ENCODE peak calls at places on chromosome 5, in four cellular contexts. One of them, this sample, is unnamed.

GRCh38 chr5:154406826-154407225 is 39.0 kb upstream of the SAP30L start:
- DNase-seq in H9: no peak
- DNase-seq in mesenchymal stem cell: peak
- DNase-seq in neuronal stem cell: no peak
- DNase-seq in this sample: no peak

GRCh38 chr5:61245486-61245885 is 83.2 kb upstream of the SMIM15 start:
- DNase-seq in neuronal stem cell: no peak
- DNase-seq in mesenchymal stem cell: no peak
- DNase-seq in H9: no peak
- DNase-seq in this sample: peak

GRCh38 chr5:140013536-140013935 is 29.6 kb downstream of the NRG2 start:
- DNase-seq in H9: no peak
- DNase-seq in mesenchymal stem cell: no peak
- DNase-seq in neuronal stem cell: no peak
- DNase-seq in this sample: no peak

GRCh38 chr5:134554319-134555222 is 29.1 kb downstream of the JADE2 start:
- DNase-seq in mesenchymal stem cell: peak
- DNase-seq in H9: no peak
- DNase-seq in neuronal stem cell: no peak
- DNase-seq in this sample: peak

GRCh38 chr5:151295138-151295537 is 8.4 kb downstream of the SLC36A3 start:
- DNase-seq in neuronal stem cell: no peak
- DNase-seq in mesenchymal stem cell: no peak
- DNase-seq in H9: no peak
- DNase-seq in this sample: peak

GRCh38 chr5:15074651-15075050 is 203.1 kb upstream of the ANKH start:
- DNase-seq in neuronal stem cell: no peak
- DNase-seq in H9: no peak
- DNase-seq in mesenchymal stem cell: no peak
- DNase-seq in this sample: peak

GRCh38 chr5:66810151-66810550 is 214.0 kb downstream of the MAST4 start:
- DNase-seq in neuronal stem cell: no peak
- DNase-seq in H9: no peak
- DNase-seq in mesenchymal stem cell: no peak
- DNase-seq in this sample: no peak

GRCh38 chr5:147427784-147428401 is 82.0 kb downstream of the DPYSL3 start:
- DNase-seq in mesenchymal stem cell: no peak
- DNase-seq in H9: no peak
- DNase-seq in neuronal stem cell: no peak
- DNase-seq in this sample: no peak

GRCh38 chr5:41408676-41409443 is 101.5 kb downstream of the PLCXD3 start:
- DNase-seq in neuronal stem cell: no peak
- DNase-seq in mesenchymal stem cell: peak
- DNase-seq in H9: no peak
- DNase-seq in this sample: no peak

GRCh38 chr5:120532835-120533234 is 68.7 kb downstream of the PRR16 start:
- DNase-seq in neuronal stem cell: peak
- DNase-seq in H9: peak
- DNase-seq in mesenchymal stem cell: no peak
- DNase-seq in this sample: no peak

GRCh38 chr5:162485666-162486292 is 418.2 kb downstream of the GABRG2 start:
- DNase-seq in mesenchymal stem cell: no peak
- DNase-seq in H9: peak
- DNase-seq in neuronal stem cell: no peak
- DNase-seq in this sample: no peak

GRCh38 chr5:35131723-35132122 is 84.0 kb upstream of the AGXT2 start:
- DNase-seq in neuronal stem cell: no peak
- DNase-seq in mesenchymal stem cell: no peak
- DNase-seq in H9: no peak
- DNase-seq in this sample: no peak

GRCh38 chr5:78624011-78624541 is 24.5 kb downstream of the LHFPL2 start:
- DNase-seq in mesenchymal stem cell: no peak
- DNase-seq in neuronal stem cell: no peak
- DNase-seq in H9: no peak
- DNase-seq in this sample: no peak

GRCh38 chr5:6729400-6730310 is 16.4 kb downstream of the TENT4A start:
- DNase-seq in neuronal stem cell: no peak
- DNase-seq in H9: no peak
- DNase-seq in mesenchymal stem cell: no peak
- DNase-seq in this sample: no peak

GRCh38 chr5:119913425-119913824 is 284.1 kb downstream of the FAM170A start:
- DNase-seq in H9: no peak
- DNase-seq in mesenchymal stem cell: no peak
- DNase-seq in neuronal stem cell: no peak
- DNase-seq in this sample: no peak

GRCh38 chr5:123814796-123815479 is 303.0 kb downstream of the CSNK1G3 start:
- DNase-seq in H9: no peak
- DNase-seq in neuronal stem cell: no peak
- DNase-seq in mesenchymal stem cell: peak
- DNase-seq in this sample: no peak

DNA sequence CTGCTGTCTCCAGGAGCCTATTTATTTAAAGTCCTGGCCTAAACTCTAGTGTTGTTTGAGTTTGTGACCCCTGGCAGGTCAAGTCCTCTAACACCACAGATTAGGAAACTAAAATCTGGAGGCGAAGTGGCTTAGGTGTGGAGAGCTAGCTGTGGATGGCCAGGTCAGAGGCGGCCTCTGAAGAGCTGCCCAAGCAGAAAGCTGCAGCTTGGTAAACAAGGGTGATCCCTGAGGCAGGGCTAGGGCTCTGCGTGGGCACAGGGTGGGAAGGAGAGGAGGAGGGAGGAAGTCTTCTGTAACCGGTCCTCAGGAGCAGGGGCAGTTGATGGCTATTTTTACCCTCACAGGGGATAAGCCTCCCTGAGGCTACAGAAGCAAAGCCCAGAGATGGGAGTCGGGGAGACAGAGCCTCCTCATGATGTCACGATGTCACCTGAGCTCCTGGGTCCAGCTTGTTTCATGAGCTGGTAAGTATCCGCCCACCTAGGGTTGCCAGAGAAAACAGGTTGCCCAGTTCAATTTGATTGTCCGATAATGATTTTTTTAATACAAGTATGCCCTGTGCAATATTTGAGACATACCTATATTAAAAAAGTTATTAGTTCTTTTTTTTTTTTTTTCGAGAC is 25.9 kb upstream of the BOD1 start:
- DNase-seq in neuronal stem cell: no peak
- DNase-seq in H9: peak
- DNase-seq in mesenchymal stem cell: no peak
- DNase-seq in this sample: no peak
- H2BK12ac ChIP-seq in neuronal stem cell: no peak
- H2BK12ac ChIP-seq in H9: no peak
- H2BK12ac ChIP-seq in mesenchymal stem cell: no peak
- H2BK12ac ChIP-seq in this sample: peak

GRCh38 chr5:945691-946541 is 53.2 kb downstream of the TRIP13 start:
- DNase-seq in neuronal stem cell: no peak
- DNase-seq in H9: no peak
- DNase-seq in mesenchymal stem cell: no peak
- DNase-seq in this sample: no peak

GRCh38 chr5:943201-943873 is 50.7 kb downstream of the TRIP13 start:
- DNase-seq in mesenchymal stem cell: no peak
- DNase-seq in neuronal stem cell: no peak
- DNase-seq in H9: no peak
- DNase-seq in this sample: no peak

GRCh38 chr5:944621-944927 is 51.9 kb downstream of the TRIP13 start:
- DNase-seq in neuronal stem cell: no peak
- DNase-seq in mesenchymal stem cell: no peak
- DNase-seq in H9: no peak
- DNase-seq in this sample: no peak

GRCh38 chr5:944992-945685 is 52.5 kb downstream of the TRIP13 start:
- DNase-seq in H9: no peak
- DNase-seq in mesenchymal stem cell: peak
- DNase-seq in neuronal stem cell: no peak
- DNase-seq in this sample: no peak

GRCh38 chr5:943874-944620 is 51.4 kb downstream of the TRIP13 start:
- DNase-seq in mesenchymal stem cell: no peak
- DNase-seq in neuronal stem cell: no peak
- DNase-seq in H9: no peak
- DNase-seq in this sample: no peak
- H2BK12ac ChIP-seq in mesenchymal stem cell: no peak
- H2BK12ac ChIP-seq in neuronal stem cell: peak
- H2BK12ac ChIP-seq in H9: no peak
- H2BK12ac ChIP-seq in this sample: no peak

GRCh38 chr5:58937031-58937681 is 354.3 kb downstream of the RAB3C start:
- DNase-seq in H9: peak
- DNase-seq in mesenchymal stem cell: no peak
- DNase-seq in neuronal stem cell: no peak
- DNase-seq in this sample: peak
- H2BK12ac ChIP-seq in H9: no peak
- H2BK12ac ChIP-seq in mesenchymal stem cell: no peak
- H2BK12ac ChIP-seq in neuronal stem cell: no peak
- H2BK12ac ChIP-seq in this sample: no peak

GRCh38 chr5:76845890-76846289 is 3.9 kb upstream of the S100Z start:
- DNase-seq in neuronal stem cell: no peak
- DNase-seq in H9: no peak
- DNase-seq in mesenchymal stem cell: no peak
- DNase-seq in this sample: no peak

GRCh38 chr5:76851713-76852369 is 2.0 kb downstream of the S100Z start:
- DNase-seq in neuronal stem cell: no peak
- DNase-seq in mesenchymal stem cell: no peak
- DNase-seq in H9: no peak
- DNase-seq in this sample: no peak

GRCh38 chr5:76852716-76853115 is 2.9 kb downstream of the S100Z start:
- DNase-seq in neuronal stem cell: no peak
- DNase-seq in H9: no peak
- DNase-seq in mesenchymal stem cell: peak
- DNase-seq in this sample: no peak

GRCh38 chr5:76850543-76851140 is 828 bp downstream of the S100Z start:
- DNase-seq in mesenchymal stem cell: no peak
- DNase-seq in neuronal stem cell: no peak
- DNase-seq in H9: no peak
- DNase-seq in this sample: no peak

GRCh38 chr5:76849767-76850291 is at the start of gene S100Z:
- DNase-seq in neuronal stem cell: no peak
- DNase-seq in mesenchymal stem cell: no peak
- DNase-seq in H9: no peak
- DNase-seq in this sample: no peak
- H2BK12ac ChIP-seq in neuronal stem cell: no peak
- H2BK12ac ChIP-seq in mesenchymal stem cell: no peak
- H2BK12ac ChIP-seq in H9: no peak
- H2BK12ac ChIP-seq in this sample: peak

DNA sequence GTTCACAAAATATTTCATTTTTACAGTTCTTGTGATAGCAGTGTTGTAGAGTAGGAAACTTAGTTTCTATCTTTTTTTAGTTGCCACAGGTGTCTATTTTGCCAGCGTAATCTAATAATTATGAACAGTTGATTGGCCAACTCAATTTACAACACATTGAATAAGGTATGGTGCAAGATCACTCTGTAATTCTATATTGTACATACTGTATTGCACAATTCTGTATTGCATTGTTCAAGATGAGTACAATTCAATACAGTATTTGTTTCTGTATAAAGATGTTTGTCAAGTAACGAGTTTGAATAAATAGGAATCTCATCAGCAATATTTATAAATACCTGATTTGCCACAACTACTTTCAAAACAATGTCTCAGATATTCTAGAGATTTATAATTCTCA is 64.2 kb upstream of the HTR1A start:
- DNase-seq in neuronal stem cell: no peak
- DNase-seq in mesenchymal stem cell: no peak
- DNase-seq in H9: no peak
- DNase-seq in this sample: no peak
- H2BK12ac ChIP-seq in neuronal stem cell: no peak
- H2BK12ac ChIP-seq in mesenchymal stem cell: no peak
- H2BK12ac ChIP-seq in H9: no peak
- H2BK12ac ChIP-seq in this sample: no peak

GRCh38 chr5:62650197-62650596 is 71.6 kb downstream of the LRRC70 start:
- DNase-seq in mesenchymal stem cell: no peak
- DNase-seq in H9: no peak
- DNase-seq in neuronal stem cell: no peak
- DNase-seq in this sample: peak

GRCh38 chr5:62649025-62649424 is 70.4 kb downstream of the LRRC70 start:
- DNase-seq in neuronal stem cell: no peak
- DNase-seq in H9: no peak
- DNase-seq in mesenchymal stem cell: no peak
- DNase-seq in this sample: no peak

GRCh38 chr5:62652225-62652624 is 73.6 kb downstream of the LRRC70 start:
- DNase-seq in neuronal stem cell: no peak
- DNase-seq in H9: no peak
- DNase-seq in mesenchymal stem cell: no peak
- DNase-seq in this sample: no peak

GRCh38 chr5:62647241-62647640 is 68.6 kb downstream of the LRRC70 start:
- DNase-seq in neuronal stem cell: no peak
- DNase-seq in H9: no peak
- DNase-seq in mesenchymal stem cell: no peak
- DNase-seq in this sample: no peak

DNA sequence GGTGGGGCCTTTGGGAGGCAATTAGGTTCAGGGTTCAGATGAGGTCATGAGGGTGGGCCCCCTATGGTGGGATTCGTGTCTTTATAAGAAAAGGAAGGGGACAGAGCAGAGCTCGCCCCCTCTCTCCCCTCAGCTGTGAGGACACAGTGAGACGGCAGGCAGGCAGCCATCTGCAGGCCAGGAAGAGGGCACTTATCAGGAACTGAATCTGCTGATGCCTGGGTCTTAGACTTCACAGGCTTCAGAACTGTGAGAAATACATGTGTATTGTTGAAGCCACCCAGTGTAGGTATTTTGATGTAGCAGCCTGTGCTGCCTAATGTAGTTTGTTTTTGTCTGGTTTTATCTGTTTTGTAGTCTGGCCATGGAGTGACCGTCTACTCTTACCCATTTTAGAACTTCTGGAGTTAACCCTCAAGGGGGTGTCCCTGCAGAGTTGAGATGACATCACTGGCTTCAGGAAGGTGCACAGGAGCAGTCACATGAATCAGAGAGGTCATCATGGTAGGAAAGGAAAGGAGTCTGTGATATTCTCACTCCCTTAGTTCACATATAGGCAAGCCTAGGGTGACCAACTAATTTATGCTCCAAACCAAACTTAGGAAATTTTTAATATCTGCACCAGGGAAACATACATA is 71.0 kb downstream of the LRRC70 start:
- DNase-seq in mesenchymal stem cell: no peak
- DNase-seq in neuronal stem cell: no peak
- DNase-seq in H9: no peak
- DNase-seq in this sample: peak
- H2BK12ac ChIP-seq in mesenchymal stem cell: no peak
- H2BK12ac ChIP-seq in neuronal stem cell: no peak
- H2BK12ac ChIP-seq in H9: no peak
- H2BK12ac ChIP-seq in this sample: no peak

GRCh38 chr5:73382412-73382795 is 66.2 kb downstream of the FOXD1 start:
- DNase-seq in neuronal stem cell: no peak
- DNase-seq in H9: peak
- DNase-seq in mesenchymal stem cell: no peak
- DNase-seq in this sample: no peak
- H2BK12ac ChIP-seq in neuronal stem cell: no peak
- H2BK12ac ChIP-seq in H9: no peak
- H2BK12ac ChIP-seq in mesenchymal stem cell: no peak
- H2BK12ac ChIP-seq in this sample: no peak

GRCh38 chr5:170301901-170302728 is 4.5 kb upstream of the LCP2 start:
- DNase-seq in H9: no peak
- DNase-seq in mesenchymal stem cell: no peak
- DNase-seq in neuronal stem cell: no peak
- DNase-seq in this sample: no peak
- H2BK12ac ChIP-seq in H9: no peak
- H2BK12ac ChIP-seq in mesenchymal stem cell: no peak
- H2BK12ac ChIP-seq in neuronal stem cell: no peak
- H2BK12ac ChIP-seq in this sample: no peak

GRCh38 chr5:172548981-172549707 is 91.9 kb upstream of the NEURL1B start:
- DNase-seq in neuronal stem cell: no peak
- DNase-seq in mesenchymal stem cell: no peak
- DNase-seq in H9: no peak
- DNase-seq in this sample: no peak
- H2BK12ac ChIP-seq in neuronal stem cell: no peak
- H2BK12ac ChIP-seq in mesenchymal stem cell: no peak
- H2BK12ac ChIP-seq in H9: no peak
- H2BK12ac ChIP-seq in this sample: no peak